ENCODE peak calls at places on chromosomes 5 and 9, in four cellular contexts. X is stimulated activated CD8-positive, alpha-beta memory T cell treated with anti-CD3 and anti-CD28 coated beads, Interleukin-4, amount 100 ng/mL, for 48 hours; L is KG1; T is NCI-H1092 treated with DMSO at 0.1 percent for 48 hours. D is an unnamed sample.
A peak's percentile ranks its signal among the peaks of the same experiment; 100 is the strongest.

GRCh38 chr5:168291281-168291960 is at the start of gene WWC1:
- DNase-seq in X (peak; percentile 46), L (no peak), T (peak; percentile 48), D (no peak)

GRCh38 chr9:136303825-136304416 is at the start of gene CCDC187:
- DNase-seq in X (no peak), L (no peak), T (no peak), D (no peak)

GRCh38 chr9:130663258-130664171 is 879 bp upstream of the PRDM12 start:
- DNase-seq in X (peak; percentile 47), L (no peak), T (no peak), D (no peak)

GRCh38 chr5:147565524-147565923 is 55.7 kb upstream of the DPYSL3 start:
- DNase-seq in X (no peak), L (no peak), T (no peak), D (no peak)

GRCh38 chr9:99825158-99826046 is 3.7 kb downstream of the NR4A3 start:
- DNase-seq in X (no peak), L (no peak), T (no peak), D (no peak)

GRCh38 chr9:73158723-73159122 is 7.1 kb downstream of the ANXA1 start:
- DNase-seq in X (no peak), L (no peak), T (no peak), D (no peak)

GRCh38 chr5:148687427-148687826 is 33.1 kb upstream of the HTR4 start:
- DNase-seq in X (no peak), L (no peak), T (no peak), D (peak; percentile 4)

GRCh38 chr9:96417610-96418073 is 528 bp downstream of the ZNF367 start:
- DNase-seq in X (peak; percentile 52), L (no peak), T (no peak), D (no peak)

GRCh38 chr9:115193777-115194176 is 75.8 kb upstream of the TNC start:
- DNase-seq in X (no peak), L (no peak), T (no peak), D (no peak)

GRCh38 chr5:35029333-35029732 is 18.4 kb downstream of the AGXT2 start:
- DNase-seq in X (no peak), L (no peak), T (no peak), D (no peak)

GRCh38 chr5:518721-519120 is 5.5 kb downstream of the SLC9A3 start:
- DNase-seq in X (no peak), L (no peak), T (no peak), D (no peak)

GRCh38 chr9:1083325-1083913 is 33.3 kb downstream of the DMRT2 start:
- DNase-seq in X (no peak), L (no peak), T (no peak), D (peak; percentile 6)

GRCh38 chr5:150236981-150237754 is 47.3 kb downstream of the SLC6A7 start:
- DNase-seq in X (no peak), L (no peak), T (no peak), D (no peak)

GRCh38 chr9:79237861-79238260 is 333.9 kb upstream of the TLE4 start:
- DNase-seq in X (no peak), L (no peak), T (no peak), D (no peak)

GRCh38 chr5:73454379-73455036 is 5.9 kb upstream of the FOXD1 start:
- DNase-seq in X (peak; percentile 41), L (no peak), T (peak; percentile 43), D (no peak)

GRCh38 chr9:114288233-114289051 is 34.5 kb upstream of the ORM1 start:
- DNase-seq in X (peak; percentile 8), L (no peak), T (no peak), D (no peak)

GRCh38 chr9:114769664-114770063 is 36.2 kb downstream of the TNFSF15 start:
- DNase-seq in X (no peak), L (no peak), T (no peak), D (no peak)

GRCh38 chr5:134466241-134467069 is 54.8 kb upstream of the CDKN2AIPNL start:
- DNase-seq in X (peak; percentile 59), L (no peak), T (peak; percentile 44), D (peak; percentile 77)

GRCh38 chr9:19493174-19493811 is 84.5 kb downstream of the ACER2 start:
- DNase-seq in X (peak; percentile 65), L (peak; percentile 21), T (peak; percentile 92), D (peak; percentile 50)

GRCh38 chr5:87151547-87151946 is 116.1 kb upstream of the RASA1 start:
- DNase-seq in X (no peak), L (no peak), T (no peak), D (peak; percentile 5)

GRCh38 chr5:179572386-179572785 is 22.0 kb downstream of the RUFY1 start:
- DNase-seq in X (no peak), L (no peak), T (no peak), D (no peak)